ENCODE peak calls at places on chromosomes 5 and 9, in five cellular contexts. B, N, M, R and L are unnamed samples.
A peak's percentile ranks its signal among the peaks of the same experiment; 100 is the strongest.

GRCh38 chr9:95078934-95079333 is 238.6 kb downstream of the FANCC start:
- DNase-seq in M (no peak), R (peak; percentile 63), B (no peak), N (peak; percentile 9), L (no peak)

GRCh38 chr5:172150514-172151425 is 37.3 kb downstream of the STK10 start:
- DNase-seq in B (no peak), R (peak; percentile 79), N (no peak), M (no peak), L (peak; percentile 65)

GRCh38 chr5:147403659-147404640 is 105.9 kb downstream of the DPYSL3 start:
- DNase-seq in R (peak; percentile 93), N (peak; percentile 63), M (peak; percentile 63), B (peak; percentile 99), L (no peak)

GRCh38 chr5:129724647-129725046 is 23.2 kb upstream of the MINAR2 start:
- DNase-seq in R (no peak), N (no peak), B (no peak), M (no peak), L (no peak)

GRCh38 chr5:128199611-128200010 is 116.0 kb downstream of the SLC12A2 start:
- DNase-seq in N (no peak), M (no peak), B (no peak), R (no peak), L (no peak)

GRCh38 chr5:153147891-153148623 is 342.4 kb upstream of the GRIA1 start:
- DNase-seq in B (peak; percentile 49), M (peak; percentile 25), N (no peak), R (no peak), L (no peak)

GRCh38 chr9:123957731-123958130 is 27.8 kb upstream of the DENND1A start:
- DNase-seq in B (no peak), N (no peak), M (no peak), R (no peak), L (no peak)

GRCh38 chr9:6758418-6759113 is 793 bp downstream of the KDM4C start:
- DNase-seq in N (peak; percentile 66), B (peak; percentile 16), R (peak; percentile 80), M (peak; percentile 61), L (no peak)

GRCh38 chr5:95809414-95809960 is 13.0 kb downstream of the GLRX start:
- DNase-seq in B (peak; percentile 70), N (no peak), R (peak; percentile 81), M (no peak), L (no peak)

GRCh38 chr9:38024036-38024681 is 44.9 kb downstream of the SHB start:
- DNase-seq in M (peak; percentile 42), N (no peak), B (peak; percentile 69), R (peak; percentile 92), L (no peak)

GRCh38 chr5:166602271-166602670 is 1689.2 kb upstream of the WWC1 start:
- DNase-seq in B (no peak), N (no peak), M (no peak), R (no peak), L (no peak)

GRCh38 chr5:153654892-153655520 is 164.5 kb downstream of the GRIA1 start:
- DNase-seq in M (no peak), N (no peak), R (no peak), B (no peak), L (no peak)

GRCh38 chr9:128203024-128203841 is at the start of gene DNM1:
- DNase-seq in M (peak; percentile 62), R (no peak), B (peak; percentile 55), N (peak; percentile 76), L (no peak)

GRCh38 chr5:42894057-42894456 is 82.4 kb upstream of the SELENOP start:
- DNase-seq in R (no peak), N (no peak), B (no peak), M (peak; percentile 11), L (no peak)

GRCh38 chr9:131698715-131699053 is 41.2 kb downstream of the RAPGEF1 start:
- DNase-seq in M (no peak), R (no peak), N (no peak), B (no peak), L (no peak)

GRCh38 chr9:76107487-76107886 is 217.0 kb downstream of the PCSK5 start:
- DNase-seq in M (no peak), N (no peak), B (no peak), R (peak; percentile 74), L (no peak)

GRCh38 chr9:4575997-4576396 is 85.7 kb downstream of the SLC1A1 start:
- DNase-seq in B (no peak), N (no peak), M (no peak), R (no peak), L (no peak)

GRCh38 chr5:175822225-175822624 is 49.2 kb upstream of the CPLX2 start:
- DNase-seq in N (no peak), R (no peak), M (no peak), B (no peak), L (no peak)

GRCh38 chr5:12174734-12175133 is 270.5 kb upstream of the CTNND2 start:
- DNase-seq in B (no peak), R (no peak), M (no peak), N (no peak), L (no peak)

GRCh38 chr5:111502976-111503375 is 9.4 kb downstream of the STARD4 start:
- DNase-seq in R (no peak), N (no peak), B (no peak), M (no peak), L (no peak)

GRCh38 chr9:18754537-18754936 is 278.5 kb downstream of the SAXO1 start:
- DNase-seq in R (no peak), B (no peak), N (no peak), M (no peak), L (no peak)

GRCh38 chr5:28576022-28576421 is 1537.6 kb upstream of the CDH9 start:
- DNase-seq in M (peak; percentile 25), B (no peak), R (no peak), N (no peak), L (no peak)

GRCh38 chr9:121592265-121592664 is 59.2 kb upstream of the DAB2IP start:
- DNase-seq in B (no peak), N (no peak), R (no peak), M (no peak), L (no peak)

DNA sequence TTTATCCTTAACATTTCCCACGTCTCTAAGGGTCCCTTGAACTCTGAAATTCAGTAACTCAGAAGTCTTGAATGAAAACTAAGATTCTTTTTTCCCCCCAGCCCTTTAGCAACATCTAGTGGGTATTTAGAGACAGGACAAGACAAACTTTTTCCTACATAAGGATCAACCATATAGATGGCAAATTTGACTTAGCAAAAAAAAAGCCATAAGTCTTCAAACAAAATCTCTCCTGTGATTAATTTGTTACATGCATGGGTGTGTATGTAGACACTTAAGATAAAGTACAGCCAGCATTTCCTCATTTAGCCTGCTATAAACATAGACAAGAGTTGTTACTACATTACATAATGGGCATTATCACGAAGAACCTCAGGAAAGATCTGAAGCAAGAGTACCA is 29.1 kb upstream of the ANKRD31 start:
- DNase-seq in M (peak; percentile 50), N (no peak), R (no peak), B (peak; percentile 53), L (no peak)
- TF ChIP-seq CTCF in M (peak; percentile 70), N (no peak), R (no peak), B (peak; percentile 36), L (peak; percentile 83)

GRCh38 chr9:33942471-33943083 is 106.1 kb downstream of the UBAP2 start:
- DNase-seq in R (no peak), B (peak; percentile 89), M (peak; percentile 72), N (no peak), L (no peak)
- TF ChIP-seq CTCF in R (no peak), B (peak; percentile 68), M (peak; percentile 7), N (no peak), L (peak; percentile 87)

GRCh38 chr5:107794731-107795130 is 124.0 kb upstream of the EFNA5 start:
- DNase-seq in M (no peak), B (peak; percentile 33), R (no peak), N (no peak), L (no peak)

GRCh38 chr5:107799306-107799705 is 128.6 kb upstream of the EFNA5 start:
- DNase-seq in M (no peak), B (no peak), N (no peak), R (no peak), L (no peak)

GRCh38 chr5:107792940-107793339 is 122.2 kb upstream of the EFNA5 start:
- DNase-seq in B (no peak), N (no peak), R (no peak), M (no peak), L (no peak)

GRCh38 chr5:107801061-107801460 is 130.3 kb upstream of the EFNA5 start:
- DNase-seq in M (no peak), N (no peak), R (no peak), B (no peak), L (no peak)

GRCh38 chr5:107796797-107797196 is 126.1 kb upstream of the EFNA5 start:
- DNase-seq in R (no peak), B (no peak), M (no peak), N (no peak), L (no peak)
- TF ChIP-seq CTCF in R (no peak), B (peak; percentile 39), M (no peak), N (no peak), L (peak; percentile 53)

GRCh38 chr5:59124983-59125960 is 542.4 kb downstream of the RAB3C start:
- DNase-seq in R (no peak), B (peak; percentile 57), M (peak; percentile 69), N (no peak), L (no peak)
- TF ChIP-seq CTCF in R (no peak), B (no peak), M (no peak), N (no peak), L (no peak)

GRCh38 chr9:10274156-10274555 is 338.6 kb downstream of the PTPRD start:
- DNase-seq in M (no peak), B (no peak), N (no peak), R (no peak), L (no peak)

GRCh38 chr9:10272830-10273229 is 340.0 kb downstream of the PTPRD start:
- DNase-seq in M (no peak), R (no peak), N (no peak), B (no peak), L (no peak)

DNA sequence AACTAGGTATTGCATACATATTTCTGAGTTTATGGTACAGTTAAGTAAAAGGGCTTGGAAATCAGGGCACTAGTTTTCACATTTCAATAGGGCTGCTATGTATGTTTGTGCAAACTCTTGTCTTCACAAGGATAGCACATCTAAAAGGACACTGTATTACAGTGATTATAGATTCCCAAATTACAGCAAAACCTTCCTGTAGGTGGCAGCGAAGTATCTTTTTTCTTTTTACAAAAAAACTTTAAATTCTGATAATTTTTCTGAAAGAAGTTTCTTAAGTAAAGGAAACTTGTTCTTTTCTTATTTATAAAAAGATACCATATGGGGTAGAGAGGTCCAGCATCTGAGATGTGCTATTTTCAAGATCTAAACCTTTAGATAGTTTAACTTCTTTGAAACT is 337.8 kb downstream of the PTPRD start:
- DNase-seq in N (no peak), B (peak; percentile 28), M (no peak), R (no peak), L (no peak)
- TF ChIP-seq CTCF in N (no peak), B (peak; percentile 34), M (no peak), R (no peak), L (peak; percentile 61)

DNA sequence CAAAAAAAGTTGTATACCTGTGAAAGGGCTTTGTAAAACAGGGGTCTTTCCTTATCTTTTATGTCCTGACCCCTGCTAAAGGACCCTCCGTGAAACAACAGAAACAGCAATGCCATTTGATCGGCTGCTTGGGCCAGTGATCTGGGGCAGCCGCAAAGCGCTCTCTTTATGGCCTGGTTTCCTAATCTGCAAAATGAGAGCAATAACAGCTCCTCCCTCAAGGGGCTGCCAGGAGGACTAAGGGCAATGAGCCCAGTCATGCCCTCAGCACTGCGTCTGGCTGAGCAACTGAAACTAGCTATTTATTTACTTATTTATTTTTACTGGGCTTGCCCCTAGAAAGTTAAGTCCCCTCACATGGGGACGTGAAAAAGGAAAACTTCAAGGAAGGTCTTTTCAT is 18.3 kb downstream of the CMBL start:
- DNase-seq in M (no peak), B (peak; percentile 45), R (no peak), N (no peak), L (no peak)
- TF ChIP-seq CTCF in M (no peak), B (peak; percentile 16), R (no peak), N (no peak), L (no peak)